ENCODE peak calls at places on chromosomes 1 and 21, in four cellular contexts. Z, E, A and B are unnamed samples.

GRCh38 chr1:55951291-55951690 is 628.1 kb downstream of the PLPP3 start:
- DNase-seq in Z (no peak), E (no peak), A (no peak), B (no peak)

GRCh38 chr21:41419921-41420862 is 5.8 kb upstream of the MX1 start:
- DNase-seq in Z (peak), E (peak), A (peak), B (peak)

GRCh38 chr1:110084226-110085078 is 14.0 kb upstream of the ALX3 start:
- DNase-seq in Z (peak), E (no peak), A (no peak), B (no peak)

GRCh38 chr1:48681476-48682305 is 95.0 kb downstream of the BEND5 start:
- DNase-seq in Z (no peak), E (no peak), A (no peak), B (no peak)

GRCh38 chr1:119771016-119771415 is 2.3 kb upstream of the HMGCS2 start:
- DNase-seq in Z (no peak), E (no peak), A (no peak), B (no peak)

GRCh38 chr1:178091986-178092745 is 1.7 kb upstream of the RASAL2 start:
- DNase-seq in Z (no peak), E (no peak), A (no peak), B (no peak)

GRCh38 chr1:154489863-154490262 is 12.2 kb upstream of the TDRD10 start:
- DNase-seq in Z (no peak), E (no peak), A (no peak), B (no peak)

GRCh38 chr1:112887599-112888303 is 68.2 kb downstream of the SLC16A1 start:
- DNase-seq in Z (no peak), E (no peak), A (no peak), B (no peak)

GRCh38 chr1:162285149-162285561 is 91.5 kb downstream of the SPATA46 start:
- DNase-seq in Z (no peak), E (no peak), A (no peak), B (no peak)

GRCh38 chr1:241408170-241408569 is 51.2 kb upstream of the RGS7 start:
- DNase-seq in Z (no peak), E (no peak), A (no peak), B (no peak)

GRCh38 chr1:1899266-1899966 is 8.5 kb upstream of the GNB1 start:
- DNase-seq in Z (no peak), E (no peak), A (no peak), B (no peak)

GRCh38 chr1:11157867-11158266 is 31.3 kb upstream of the ANGPTL7 start:
- DNase-seq in Z (peak), E (no peak), A (no peak), B (no peak)

GRCh38 chr1:36436820-36437219 is 13.4 kb downstream of the OSCP1 start:
- DNase-seq in Z (no peak), E (no peak), A (no peak), B (no peak)

GRCh38 chr1:246165826-246166709 is 341.0 kb downstream of the SMYD3 start:
- DNase-seq in Z (no peak), E (no peak), A (no peak), B (no peak)

DNA sequence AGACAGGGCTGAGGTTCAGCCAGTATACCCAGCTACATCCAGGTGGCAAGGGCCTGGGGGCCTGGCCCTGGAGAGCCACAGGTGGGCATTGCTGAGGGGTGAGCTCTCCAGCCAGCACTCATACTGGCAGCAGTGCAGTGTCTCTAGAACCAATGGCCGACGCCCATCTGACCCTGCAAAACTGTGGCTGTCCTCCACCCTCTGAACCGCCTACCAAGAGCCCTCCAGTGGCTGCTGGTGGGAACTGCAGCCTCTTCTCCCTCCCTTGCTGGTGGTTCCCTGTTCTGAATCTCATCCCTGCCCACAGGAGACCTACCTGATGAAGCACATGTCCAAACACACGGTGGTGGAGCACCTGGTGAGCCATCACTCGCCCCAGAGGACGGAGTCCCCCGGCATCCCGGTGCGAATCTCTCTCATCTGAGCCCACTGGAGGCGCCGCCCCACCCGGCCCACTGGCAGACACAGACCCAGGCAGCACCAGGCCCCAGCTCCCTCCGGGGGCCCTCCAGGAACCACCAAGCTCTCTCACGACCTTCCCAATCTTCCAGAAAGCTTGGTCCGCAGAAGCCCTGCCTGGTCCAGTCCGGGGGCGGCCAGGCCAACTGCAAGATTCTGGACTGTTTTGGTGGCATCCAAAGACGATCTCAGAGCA is 22.1 kb downstream of the A3GALT2 start:
- DNase-seq in Z (peak), E (peak), A (peak), B (peak)
- H3K27ac ChIP-seq in Z (peak), E (no peak), A (no peak), B (no peak)

GRCh38 chr21:42618713-42619112 is 34.7 kb upstream of the PDE9A start:
- DNase-seq in Z (no peak), E (no peak), A (no peak), B (no peak)

GRCh38 chr21:42614811-42615342 is 38.5 kb upstream of the PDE9A start:
- DNase-seq in Z (no peak), E (peak), A (no peak), B (no peak)

GRCh38 chr21:42615924-42616323 is 37.5 kb upstream of the PDE9A start:
- DNase-seq in Z (no peak), E (no peak), A (no peak), B (no peak)

GRCh38 chr21:42617476-42617875 is 35.9 kb upstream of the PDE9A start:
- DNase-seq in Z (no peak), E (no peak), A (no peak), B (no peak)

DNA sequence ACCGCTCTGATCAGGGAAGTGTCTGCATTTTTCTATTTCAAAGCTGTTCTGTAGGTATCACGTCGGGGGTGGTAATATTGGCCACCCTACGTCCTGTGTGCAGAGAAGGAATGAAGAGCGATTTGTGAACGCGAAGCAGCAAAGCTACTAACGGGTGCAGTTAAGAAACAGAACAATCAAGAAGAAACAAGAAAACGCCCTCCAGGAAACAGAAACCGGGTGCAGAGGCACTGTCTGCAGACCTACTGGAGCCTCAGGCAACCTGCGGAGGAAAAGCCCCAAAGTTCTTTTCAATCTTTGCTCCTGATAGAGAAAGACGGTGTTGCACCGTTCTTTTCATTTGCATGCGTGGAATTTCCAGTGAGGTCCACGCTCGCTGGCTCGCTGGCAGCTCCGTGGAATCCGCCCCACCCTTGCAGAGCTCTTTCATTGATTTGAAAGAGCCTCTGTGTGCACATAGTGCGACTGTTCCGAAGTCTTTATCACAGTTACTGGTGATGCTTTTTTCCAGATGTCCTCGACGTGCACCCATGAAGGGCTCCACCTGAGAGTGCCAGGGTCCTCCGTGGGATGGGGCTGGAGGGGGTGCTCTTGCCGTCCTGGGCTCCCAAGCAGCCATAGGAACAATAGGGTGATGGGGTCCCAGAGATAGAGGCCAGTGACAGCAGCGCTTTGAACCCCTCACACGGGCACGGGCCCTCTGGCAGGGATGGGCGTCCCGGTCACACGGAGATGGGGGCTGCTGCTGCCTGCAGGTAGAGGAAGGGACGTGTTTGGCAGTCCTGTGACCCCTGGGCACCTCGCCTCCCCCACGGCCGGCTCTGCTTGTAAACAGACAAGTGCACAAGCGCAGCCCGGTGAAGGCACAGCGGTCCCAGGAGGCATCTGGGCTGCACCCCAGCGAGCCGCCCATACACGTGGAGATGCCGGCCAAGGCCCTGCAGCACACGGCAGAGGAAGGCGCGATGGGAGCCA is 36.8 kb upstream of the PDE9A start:
- DNase-seq in Z (no peak), E (peak), A (no peak), B (no peak)
- H3K27ac ChIP-seq in Z (no peak), E (no peak), A (no peak), B (no peak)

GRCh38 chr1:159838715-159839114 is 12.0 kb downstream of the SLAMF8 start:
- DNase-seq in Z (no peak), E (no peak), A (no peak), B (no peak)
- H3K27ac ChIP-seq in Z (no peak), E (no peak), A (no peak), B (no peak)

GRCh38 chr1:248372394-248372793 is 3.2 kb upstream of the OR2T6 start:
- DNase-seq in Z (no peak), E (no peak), A (no peak), B (no peak)
- H3K27ac ChIP-seq in Z (no peak), E (no peak), A (no peak), B (no peak)

DNA sequence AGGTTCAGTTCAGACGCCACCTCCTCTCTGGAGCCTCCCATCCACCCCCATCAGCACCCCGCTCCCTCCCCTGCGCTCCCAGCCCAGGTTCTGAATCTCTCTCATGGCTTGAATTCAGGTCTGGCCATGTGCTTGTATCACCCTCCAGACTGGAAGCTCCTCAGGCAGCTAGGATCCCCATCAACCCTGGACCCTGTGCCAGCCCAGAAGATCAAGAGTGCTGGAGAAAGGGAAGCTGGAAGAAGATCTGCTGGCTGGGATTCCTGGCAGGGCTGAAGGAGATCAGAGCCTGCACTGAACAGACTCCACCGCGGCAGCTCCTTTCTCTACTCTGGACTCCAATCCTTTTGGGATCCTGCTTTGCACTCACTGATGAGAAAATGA is 11.7 kb upstream of the TINAGL1 start:
- DNase-seq in Z (no peak), E (no peak), A (no peak), B (no peak)
- H3K27ac ChIP-seq in Z (peak), E (no peak), A (peak), B (no peak)

GRCh38 chr1:116126281-116126680 is 15.1 kb downstream of the MAB21L3 start:
- DNase-seq in Z (no peak), E (no peak), A (no peak), B (no peak)

GRCh38 chr1:116128669-116129068 is 17.5 kb downstream of the MAB21L3 start:
- DNase-seq in Z (no peak), E (no peak), A (no peak), B (no peak)

GRCh38 chr1:116125761-116126160 is 14.6 kb downstream of the MAB21L3 start:
- DNase-seq in Z (no peak), E (no peak), A (no peak), B (no peak)

GRCh38 chr1:116127848-116128540 is 16.8 kb downstream of the MAB21L3 start:
- DNase-seq in Z (no peak), E (no peak), A (no peak), B (no peak)

GRCh38 chr1:116127123-116127847 is 16.1 kb downstream of the MAB21L3 start:
- DNase-seq in Z (no peak), E (no peak), A (no peak), B (no peak)
- H3K27ac ChIP-seq in Z (no peak), E (no peak), A (no peak), B (no peak)

GRCh38 chr1:41730806-41731205 is 187.9 kb downstream of the HIVEP3 start:
- DNase-seq in Z (no peak), E (no peak), A (no peak), B (no peak)

GRCh38 chr1:41726899-41727748 is 191.6 kb downstream of the HIVEP3 start:
- DNase-seq in Z (peak), E (no peak), A (no peak), B (peak)

GRCh38 chr1:41724248-41724647 is 194.5 kb downstream of the HIVEP3 start:
- DNase-seq in Z (no peak), E (no peak), A (no peak), B (no peak)

GRCh38 chr1:41728403-41729202 is 190.1 kb downstream of the HIVEP3 start:
- DNase-seq in Z (no peak), E (no peak), A (no peak), B (no peak)

DNA sequence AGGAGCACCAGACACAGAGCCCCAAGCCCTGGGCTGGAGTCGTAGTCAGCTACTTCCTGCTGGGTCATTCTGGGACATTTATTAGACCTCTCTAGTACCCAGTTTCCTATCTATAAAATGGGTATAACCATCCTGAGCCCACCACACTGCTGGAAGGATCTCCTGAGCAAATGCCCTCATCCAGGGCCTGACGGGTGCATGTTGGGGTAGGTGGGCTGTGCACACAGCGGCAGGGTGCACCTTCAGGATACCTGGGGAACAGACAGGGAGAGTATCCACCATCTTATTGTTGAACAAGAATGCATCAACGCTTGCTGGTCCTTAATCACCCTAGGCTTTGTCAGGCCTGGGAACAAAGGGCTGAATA is 191.0 kb downstream of the HIVEP3 start:
- DNase-seq in Z (no peak), E (no peak), A (no peak), B (no peak)
- H3K27ac ChIP-seq in Z (no peak), E (no peak), A (no peak), B (no peak)

GRCh38 chr1:180519846-180520245 is 17.5 kb upstream of the ACBD6 start:
- DNase-seq in Z (no peak), E (no peak), A (no peak), B (no peak)
- H3K27ac ChIP-seq in Z (no peak), E (no peak), A (no peak), B (no peak)

GRCh38 chr1:75791022-75791421 is 5.0 kb downstream of the RABGGTB start:
- DNase-seq in Z (no peak), E (no peak), A (no peak), B (no peak)
- H3K27ac ChIP-seq in Z (no peak), E (no peak), A (peak), B (no peak)